ENCODE peak calls at places on chromosomes 16 and 17, in eight cellular contexts. Z is stimulated activated CD4-positive, alpha-beta T cell treated with anti-CD3 and anti-CD28 coated beads, Interleukin-4, amount 100 ng/mL, for 4 hours; M is activated T-cell treated with anti-CD3 and anti-CD28 coated beads, Interleukin-2, amount 50 U/mL, for 72 hours; O is GM03348; K is keratinocyte; B is RCC 7860; L is germinal center; P is lower leg skin. I is an unnamed sample.

GRCh38 chr17:73308017-73308823 is 3.6 kb downstream of the CDC42EP4 start:
- DNase-seq in Z (no peak), M (no peak), O (peak), K (no peak), B (peak), L (no peak), P (peak), I (peak)

GRCh38 chr17:61007980-61008379 is 330.3 kb downstream of the BCAS3 start:
- DNase-seq in Z (no peak), M (no peak), O (no peak), K (no peak), B (no peak), L (no peak), P (no peak), I (no peak)

GRCh38 chr16:56547949-56548567 is 16.8 kb upstream of the MT4 start:
- DNase-seq in Z (no peak), M (no peak), O (no peak), K (no peak), B (no peak), L (no peak), P (no peak), I (no peak)

GRCh38 chr16:25707982-25708583 is 16.3 kb downstream of the HS3ST4 start:
- DNase-seq in Z (no peak), M (peak), O (no peak), K (no peak), B (peak), L (no peak), P (no peak), I (no peak)

GRCh38 chr17:74879308-74879707 is 6.5 kb upstream of the FDXR start:
- DNase-seq in Z (no peak), M (no peak), O (no peak), K (no peak), B (no peak), L (no peak), P (no peak), I (no peak)

GRCh38 chr17:30361766-30362279 is 16.9 kb upstream of the CPD start:
- DNase-seq in Z (no peak), M (no peak), O (no peak), K (no peak), B (no peak), L (no peak), P (no peak), I (no peak)

GRCh38 chr17:13593757-13594156 is 8.0 kb downstream of the HS3ST3A1 start:
- DNase-seq in Z (no peak), M (no peak), O (peak), K (no peak), B (no peak), L (no peak), P (no peak), I (no peak)

GRCh38 chr17:28920191-28920590 is 17.3 kb upstream of the DHRS13 start:
- DNase-seq in Z (no peak), M (no peak), O (no peak), K (no peak), B (no peak), L (no peak), P (no peak), I (no peak)

GRCh38 chr16:81551821-81552304 is 107.3 kb downstream of the CMIP start:
- DNase-seq in Z (no peak), M (no peak), O (no peak), K (no peak), B (peak), L (no peak), P (no peak), I (no peak)

GRCh38 chr16:88706965-88707871 is 915 bp downstream of the CTU2 start:
- DNase-seq in Z (no peak), M (no peak), O (no peak), K (no peak), B (no peak), L (no peak), P (no peak), I (no peak)